ENCODE peak calls at places on chromosomes 13 and 19, in six cellular contexts. F is gastrocnemius medialis; H is heart right ventricle; I is CD4-positive, alpha-beta T cell; Q is tibial artery; X is HepG2. S is an unnamed sample.

GRCh38 chr13:46097015-46097414 is 7.8 kb downstream of the CPB2 start:
- DNase-seq in F (no peak), H (no peak), I (no peak), Q (no peak), X (no peak), S (no peak)

GRCh38 chr19:290539-291521 is at the start of gene PLPP2:
- DNase-seq in F (no peak), H (no peak), I (no peak), Q (no peak), X (no peak), S (no peak)

GRCh38 chr19:35816262-35816661 is 3.6 kb upstream of the PRODH2 start:
- DNase-seq in F (no peak), H (no peak), I (no peak), Q (no peak), X (no peak), S (no peak)

GRCh38 chr19:11152318-11153062 is 3.1 kb downstream of the SPC24 start:
- DNase-seq in F (peak), H (peak), I (no peak), Q (peak), X (no peak), S (no peak)

GRCh38 chr19:2043864-2044708 is 7.0 kb downstream of the MKNK2 start:
- DNase-seq in F (peak), H (no peak), I (peak), Q (no peak), X (no peak), S (no peak)

GRCh38 chr19:46009530-46010510 is 13.0 kb downstream of the PGLYRP1 start:
- DNase-seq in F (no peak), H (peak), I (peak), Q (peak), X (peak), S (peak)

GRCh38 chr13:89554801-89555200 is 1792.7 kb upstream of the MIR17HG start:
- DNase-seq in F (no peak), H (no peak), I (no peak), Q (no peak), X (peak), S (no peak)

GRCh38 chr19:54644056-54644455 is 13.8 kb downstream of the LILRB1 start:
- DNase-seq in F (no peak), H (no peak), I (no peak), Q (peak), X (no peak), S (peak)

GRCh38 chr13:113122571-113123225 is at the start of gene F10:
- DNase-seq in F (peak), H (peak), I (no peak), Q (peak), X (peak), S (no peak)

GRCh38 chr13:19169496-19169895 is 12.1 kb downstream of the TUBA3C start:
- DNase-seq in F (no peak), H (no peak), I (no peak), Q (no peak), X (no peak), S (no peak)

GRCh38 chr13:76000131-76000530 is 364.0 kb downstream of the LMO7 start:
- DNase-seq in F (no peak), H (no peak), I (no peak), Q (no peak), X (no peak), S (no peak)

GRCh38 chr13:48397744-48398143 is 15.2 kb downstream of the LPAR6 start:
- DNase-seq in F (no peak), H (no peak), I (no peak), Q (no peak), X (peak), S (no peak)

GRCh38 chr19:10601999-10602329 is 14.9 kb upstream of the AP1M2 start:
- DNase-seq in F (no peak), H (no peak), I (no peak), Q (no peak), X (no peak), S (no peak)

GRCh38 chr13:107459430-107459829 is 755.9 kb downstream of the LIG4 start:
- DNase-seq in F (no peak), H (no peak), I (no peak), Q (no peak), X (no peak), S (no peak)

GRCh38 chr19:53873451-53874383 is 6.0 kb downstream of the MYADM start:
- DNase-seq in F (no peak), H (no peak), I (no peak), Q (no peak), X (no peak), S (no peak)

GRCh38 chr13:24016046-24016445 is 118.7 kb upstream of the C1QTNF9B start:
- DNase-seq in F (no peak), H (no peak), I (no peak), Q (no peak), X (no peak), S (no peak)

GRCh38 chr19:53868892-53869804 is 1.5 kb downstream of the MYADM start:
- DNase-seq in F (peak), H (peak), I (peak), Q (peak), X (peak), S (peak)

GRCh38 chr13:99572921-99573320 is 71.6 kb downstream of the TM9SF2 start:
- DNase-seq in F (no peak), H (no peak), I (no peak), Q (no peak), X (no peak), S (no peak)

DNA sequence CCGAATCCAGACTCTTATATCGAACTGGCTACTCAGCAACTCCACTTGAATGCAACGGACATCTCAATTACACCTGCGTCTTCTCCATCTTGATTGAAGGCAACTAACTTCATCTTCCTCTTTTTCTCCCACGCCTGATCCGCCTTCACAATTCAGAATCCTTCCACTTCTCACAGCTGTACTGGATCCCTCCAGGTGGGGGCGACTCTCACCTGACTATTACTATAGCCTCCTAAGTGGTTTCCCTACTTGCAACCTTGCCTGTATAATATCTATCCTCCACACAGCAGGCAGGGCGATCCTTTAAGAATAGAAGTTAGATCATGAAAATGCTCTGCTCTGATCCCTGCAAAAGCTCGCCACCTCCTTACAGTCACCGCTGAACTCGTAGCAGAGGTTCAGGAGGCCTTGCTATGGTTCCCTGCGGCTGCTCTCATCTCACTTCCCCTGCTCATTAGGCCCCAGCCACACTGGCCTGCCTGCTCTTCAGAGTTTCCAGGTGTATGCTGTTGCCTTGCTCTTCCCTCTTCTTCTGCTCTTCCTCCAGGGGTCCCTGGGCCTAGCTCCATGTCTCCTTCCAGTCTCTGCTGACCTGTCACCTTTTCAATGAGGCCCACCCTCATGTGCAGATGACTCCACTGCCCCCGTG is 31.9 kb downstream of the RFXAP start:
- DNase-seq in F (no peak), H (no peak), I (no peak), Q (no peak), X (peak), S (no peak)
- TF ChIP-seq CTCF in F (no peak), H (no peak), I (no peak), Q (no peak), X (peak), S (no peak)

GRCh38 chr19:32580901-32581703 is at the start of gene PDCD5:
- DNase-seq in F (peak), H (peak), I (peak), Q (peak), X (peak), S (peak)
- TF ChIP-seq CTCF in F (no peak), H (no peak), I (no peak), Q (no peak), X (peak), S (no peak)

GRCh38 chr13:73401769-73402168 is 343.0 kb downstream of the KLF5 start:
- DNase-seq in F (no peak), H (no peak), I (no peak), Q (no peak), X (no peak), S (no peak)
- TF ChIP-seq CTCF in F (no peak), H (no peak), I (no peak), Q (no peak), X (no peak), S (no peak)

GRCh38 chr19:3185482-3186376 is at the start of gene NCLN:
- DNase-seq in F (peak), H (peak), I (peak), Q (peak), X (peak), S (peak)
- TF ChIP-seq CTCF in F (no peak), H (no peak), I (no peak), Q (no peak), X (no peak), S (no peak)

GRCh38 chr19:6236310-6237291 is 43.2 kb downstream of the MLLT1 start:
- DNase-seq in F (no peak), H (peak), I (no peak), Q (no peak), X (no peak), S (no peak)
- TF ChIP-seq CTCF in F (no peak), H (no peak), I (no peak), Q (no peak), X (no peak), S (no peak)

GRCh38 chr13:32473650-32474049 is 45.7 kb upstream of the N4BP2L1 start:
- DNase-seq in F (no peak), H (no peak), I (no peak), Q (no peak), X (no peak), S (no peak)

GRCh38 chr13:32472194-32472621 is 44.3 kb upstream of the N4BP2L1 start:
- DNase-seq in F (no peak), H (no peak), I (no peak), Q (no peak), X (no peak), S (no peak)

GRCh38 chr13:32475403-32475802 is 47.5 kb upstream of the N4BP2L1 start:
- DNase-seq in F (no peak), H (no peak), I (no peak), Q (no peak), X (no peak), S (no peak)

GRCh38 chr13:32468502-32469147 is 40.7 kb upstream of the N4BP2L1 start:
- DNase-seq in F (no peak), H (no peak), I (no peak), Q (no peak), X (no peak), S (no peak)

DNA sequence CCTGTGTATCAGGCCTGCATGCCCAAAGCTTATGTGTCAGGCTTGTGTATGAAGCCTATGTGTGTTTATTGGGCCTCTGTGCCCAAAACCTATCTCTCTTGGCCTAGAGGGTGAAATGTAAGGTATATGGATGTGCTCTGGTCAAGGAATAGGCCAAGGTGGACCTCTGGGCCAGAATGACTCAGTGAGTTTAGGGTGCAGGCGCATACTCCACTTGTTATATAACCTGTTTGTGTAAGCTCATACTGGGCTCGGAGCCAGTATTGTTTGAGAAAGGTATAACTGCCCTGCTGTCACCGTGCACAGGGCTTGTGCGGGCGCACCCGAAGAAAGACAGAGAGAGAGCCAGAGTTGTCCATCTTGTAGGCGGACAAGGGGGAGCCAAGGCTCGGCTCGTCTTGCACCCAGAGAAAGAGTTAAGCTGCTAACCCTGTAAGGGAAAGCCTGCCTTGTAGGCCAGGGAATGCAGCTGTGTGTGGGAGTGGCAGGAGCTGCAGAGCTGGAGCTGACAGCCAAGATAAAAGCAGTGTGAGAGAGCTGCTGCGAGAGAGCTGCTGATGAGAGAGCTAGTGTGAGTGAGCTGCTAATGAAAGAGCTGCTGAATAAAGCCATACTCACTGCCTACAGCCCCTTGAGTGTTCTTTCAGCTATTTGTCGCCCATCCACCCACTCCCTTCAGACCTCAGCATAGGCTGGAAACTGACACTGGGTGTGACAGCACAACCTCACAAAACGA is 43.4 kb upstream of the N4BP2L1 start:
- DNase-seq in F (no peak), H (peak), I (no peak), Q (no peak), X (no peak), S (no peak)
- TF ChIP-seq CTCF in F (no peak), H (no peak), I (no peak), Q (no peak), X (no peak), S (no peak)

DNA sequence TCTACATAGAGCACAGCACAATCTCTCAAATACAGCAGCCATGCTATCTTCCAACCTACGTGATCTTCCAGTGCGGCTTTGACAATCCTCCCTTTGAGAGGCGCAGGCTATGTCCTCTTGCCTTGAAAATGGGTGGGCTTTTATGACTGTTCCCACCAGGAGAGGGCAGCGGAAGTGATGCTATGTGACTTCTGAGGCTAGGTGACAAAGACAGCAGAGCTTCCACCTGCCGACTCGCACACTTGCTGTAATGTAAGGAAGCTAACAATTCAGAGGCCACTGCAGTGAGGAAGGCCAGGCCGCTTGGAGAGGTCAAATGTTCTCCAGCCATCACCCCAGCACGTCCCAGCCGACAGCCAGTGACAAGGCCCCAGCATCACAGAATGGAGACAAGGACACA is 65.8 kb downstream of the MRPL57 start:
- DNase-seq in F (no peak), H (no peak), I (no peak), Q (no peak), X (peak), S (no peak)
- TF ChIP-seq CTCF in F (no peak), H (no peak), I (no peak), Q (no peak), X (peak), S (no peak)

GRCh38 chr19:22503524-22503923 is 81.4 kb upstream of the ZNF98 start:
- DNase-seq in F (no peak), H (no peak), I (no peak), Q (no peak), X (no peak), S (no peak)

DNA sequence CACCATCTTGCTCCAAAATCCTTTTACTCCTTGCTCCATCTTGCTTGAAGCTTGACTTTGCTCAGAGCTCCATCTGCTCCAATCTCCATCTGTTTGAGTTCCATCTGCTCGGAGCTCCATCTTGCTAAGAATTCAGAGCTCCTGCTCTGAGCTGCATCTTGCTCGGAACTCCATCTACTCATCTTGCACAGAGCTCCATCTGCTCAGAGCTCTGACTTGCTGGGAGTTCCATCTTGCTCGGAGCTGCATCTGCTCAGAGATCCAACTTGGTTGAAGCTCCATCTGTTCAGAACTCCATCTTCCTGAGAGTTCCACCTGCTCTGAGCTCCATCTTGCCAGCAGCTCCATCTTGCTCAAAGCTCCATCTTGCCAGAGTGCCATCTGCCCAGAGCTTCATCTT is 80.6 kb upstream of the ZNF98 start:
- DNase-seq in F (no peak), H (no peak), I (no peak), Q (no peak), X (no peak), S (no peak)
- TF ChIP-seq CTCF in F (no peak), H (no peak), I (no peak), Q (no peak), X (no peak), S (no peak)

GRCh38 chr13:27665333-27665732 is 43.6 kb downstream of the POLR1D start:
- DNase-seq in F (no peak), H (no peak), I (no peak), Q (no peak), X (no peak), S (no peak)
- TF ChIP-seq CTCF in F (no peak), H (no peak), I (no peak), Q (no peak), X (no peak), S (no peak)

S was measured in CD14-positive monocyte.